ENCODE peak calls at places on chromosomes 16 and 17, in seven cellular contexts. E is stimulated activated CD4-positive, alpha-beta T cell treated with anti-CD3 and anti-CD28 coated beads, Interleukin-12 subunit alpha, Interleukin-12 subunit beta, amount 100 ng/mL, for 24 hours; V is NCI-H1092 treated with DMSO at 0.1 percent for 48 hours; Y is substantia nigra; T is ascending aorta; A is HuH-7; Q is Calu3. G is an unnamed sample.

GRCh38 chr17:10631048-10631700 is 25.9 kb downstream of the MYH3 start:
- DNase-seq in V (no peak), Q (peak; percentile 47), E (no peak), T (no peak), Y (no peak), A (peak; percentile 33), G (no peak)

GRCh38 chr16:82943371-82943770 is 316.6 kb downstream of the CDH13 start:
- DNase-seq in Q (no peak), V (no peak), E (no peak), T (no peak), A (no peak), Y (no peak), G (no peak)

GRCh38 chr17:1289695-1290094 is 10.2 kb downstream of the TRARG1 start:
- DNase-seq in Q (no peak), A (no peak), E (no peak), V (no peak), Y (no peak), T (no peak), G (no peak)

GRCh38 chr17:35257080-35257701 is 14.3 kb downstream of the SLFN5 start:
- DNase-seq in Q (peak; percentile 81), E (no peak), V (peak; percentile 38), A (no peak), Y (no peak), T (no peak), G (no peak)

GRCh38 chr17:19729900-19730299 is 13.5 kb upstream of the SLC47A2 start:
- DNase-seq in Y (no peak), E (no peak), V (no peak), Q (no peak), A (no peak), T (no peak), G (no peak)

GRCh38 chr16:66719246-66719645 is 22.7 kb upstream of the CMTM4 start:
- DNase-seq in T (no peak), Y (no peak), E (no peak), V (no peak), Q (no peak), A (no peak), G (no peak)

GRCh38 chr17:36131436-36131835 is 27.8 kb downstream of the CCL4 start:
- DNase-seq in Y (no peak), E (no peak), T (no peak), A (no peak), Q (no peak), V (no peak), G (no peak)

GRCh38 chr16:10181196-10182162 is 749 bp downstream of the GRIN2A start:
- DNase-seq in V (peak; percentile 1), T (peak; percentile 75), A (peak; percentile 90), E (peak; percentile 43), Q (peak; percentile 93), Y (peak; percentile 18), G (peak; percentile 8)

GRCh38 chr16:88527937-88528743 is 42.1 kb upstream of the ZC3H18 start:
- DNase-seq in E (no peak), T (no peak), Y (no peak), V (no peak), A (no peak), Q (no peak), G (no peak)

GRCh38 chr17:6755281-6755680 is 565 bp upstream of the XAF1 start:
- DNase-seq in V (no peak), A (no peak), Y (no peak), Q (no peak), E (no peak), T (peak; percentile 72), G (no peak)

GRCh38 chr16:64478258-64478906 is 643.5 kb downstream of the CDH11 start:
- DNase-seq in T (no peak), E (no peak), A (no peak), V (no peak), Q (no peak), Y (no peak), G (no peak)

GRCh38 chr16:27374231-27374793 is 27.7 kb upstream of the IL21R start:
- DNase-seq in A (no peak), Q (no peak), E (no peak), T (peak; percentile 55), V (no peak), Y (no peak), G (peak; percentile 35)

GRCh38 chr16:55487048-55487803 is 8.2 kb downstream of the MMP2 start:
- DNase-seq in Q (no peak), T (peak; percentile 74), V (no peak), A (no peak), E (no peak), Y (no peak), G (no peak)

GRCh38 chr16:2719328-2720062 is 529 bp downstream of the PRSS27 start:
- DNase-seq in Q (peak; percentile 80), A (peak; percentile 57), T (no peak), Y (no peak), V (no peak), E (no peak), G (no peak)

GRCh38 chr17:16987830-16988601 is 16.1 kb upstream of the TNFRSF13B start:
- DNase-seq in A (no peak), Q (no peak), V (no peak), E (peak; percentile 53), T (peak; percentile 84), Y (no peak), G (peak; percentile 76)

G was measured in GDM1.